ENCODE peak calls at places on chromosomes 11 and 22, in nine cellular contexts. H is K562; I is T-helper 1 cell; E is activated CD4-positive, CD25-positive, alpha-beta regulatory T cell; Y is head of caudate nucleus; W is gastrocnemius medialis; Q is effector memory CD4-positive, alpha-beta T cell; P is AG09319; O is Ammon's horn. S is an unnamed sample.

GRCh38 chr22:50522208-50522805 is 3.1 kb downstream of the SCO2 start:
- DNase-seq in P (no peak), O (no peak), H (no peak), Q (no peak), W (no peak), E (no peak), I (no peak), Y (no peak), S (no peak)

GRCh38 chr22:42294034-42294985 is 23.9 kb upstream of the TCF20 start:
- DNase-seq in Q (no peak), W (no peak), P (no peak), E (peak), I (no peak), O (no peak), H (peak), Y (no peak), S (no peak)

GRCh38 chr22:43946391-43946680 is 8.9 kb upstream of the SAMM50 start:
- DNase-seq in Q (no peak), Y (no peak), W (no peak), O (no peak), I (no peak), P (no peak), H (peak), E (no peak), S (no peak)

GRCh38 chr11:67438121-67438902 is 830 bp upstream of the PTPRCAP start:
- DNase-seq in E (peak), Q (peak), H (peak), Y (no peak), O (no peak), I (peak), W (no peak), P (no peak), S (no peak)

GRCh38 chr22:34429314-34429713 is 509.0 kb upstream of the LARGE1 start:
- DNase-seq in Y (no peak), I (no peak), W (no peak), H (no peak), Q (no peak), P (no peak), O (no peak), E (no peak), S (no peak)

GRCh38 chr22:31952459-31952858 is 8.1 kb downstream of the YWHAH start:
- DNase-seq in E (no peak), O (no peak), Q (no peak), I (no peak), P (peak), H (no peak), Y (no peak), W (no peak), S (no peak)

GRCh38 chr22:41521166-41521565 is 23.1 kb downstream of the POLR3H start:
- DNase-seq in E (no peak), H (no peak), I (no peak), P (no peak), W (no peak), Y (no peak), Q (no peak), O (no peak), S (no peak)

GRCh38 chr11:129965248-129965647 is 37.4 kb downstream of the PRDM10 start:
- DNase-seq in E (no peak), P (no peak), Q (no peak), H (peak), I (no peak), W (no peak), O (no peak), Y (no peak), S (no peak)

GRCh38 chr22:20565079-20565734 is 57.8 kb downstream of the MED15 start:
- DNase-seq in I (no peak), Y (no peak), P (no peak), Q (peak), H (no peak), O (no peak), E (no peak), W (peak), S (no peak)

GRCh38 chr11:1735271-1735670 is 15.1 kb downstream of the IFITM10 start:
- DNase-seq in H (no peak), Y (no peak), I (no peak), Q (no peak), W (no peak), E (no peak), O (no peak), P (no peak), S (no peak)

GRCh38 chr22:30908051-30908461 is 60.5 kb downstream of the MORC2 start:
- DNase-seq in Y (peak), I (no peak), O (no peak), P (no peak), E (no peak), Q (no peak), H (no peak), W (no peak), S (no peak)

GRCh38 chr22:37818397-37819099 is 4.6 kb upstream of the GALR3 start:
- DNase-seq in O (peak), E (peak), W (no peak), I (peak), H (no peak), Q (peak), Y (peak), P (no peak), S (peak)

GRCh38 chr11:68010058-68011041 is at the start of gene ALDH3B1:
- DNase-seq in H (peak), I (no peak), Y (peak), P (peak), O (peak), Q (no peak), E (no peak), W (peak), S (no peak)

GRCh38 chr11:128718064-128718463 is 24.2 kb downstream of the FLI1 start:
- DNase-seq in I (no peak), E (no peak), Q (no peak), Y (no peak), H (no peak), P (no peak), W (no peak), O (no peak), S (no peak)

GRCh38 chr11:63022422-63022821 is 6.8 kb upstream of the SLC22A8 start:
- DNase-seq in Y (no peak), P (no peak), H (no peak), W (no peak), E (no peak), Q (no peak), O (no peak), I (no peak), S (no peak)

GRCh38 chr11:93248602-93249001 is 50.8 kb upstream of the SLC36A4 start:
- DNase-seq in Q (no peak), O (no peak), E (no peak), P (no peak), Y (no peak), H (no peak), W (no peak), I (no peak), S (no peak)

GRCh38 chr11:235180-235997 is 753 bp downstream of the SIRT3 start:
- DNase-seq in E (peak), H (no peak), Q (no peak), O (no peak), Y (no peak), P (no peak), W (no peak), I (no peak), S (no peak)

GRCh38 chr22:20624161-20624616 is 116.8 kb downstream of the MED15 start:
- DNase-seq in Q (no peak), E (no peak), H (no peak), Y (no peak), O (no peak), P (no peak), W (no peak), I (no peak), S (no peak)

GRCh38 chr11:88131764-88132470 is 43.3 kb downstream of the RAB38 start:
- DNase-seq in W (no peak), E (no peak), I (no peak), P (no peak), O (no peak), H (no peak), Y (no peak), Q (no peak), S (no peak)

GRCh38 chr11:57203359-57203758 is 21.6 kb downstream of the LRRC55 start:
- DNase-seq in Q (no peak), P (no peak), W (peak), H (no peak), Y (no peak), E (no peak), I (no peak), O (no peak), S (no peak)

GRCh38 chr11:1933416-1934325 is 13.5 kb upstream of the MRPL23 start:
- DNase-seq in O (no peak), W (no peak), H (no peak), E (no peak), P (no peak), Q (no peak), Y (no peak), I (no peak), S (no peak)

GRCh38 chr11:74680703-74681531 is 50.3 kb downstream of the CHRDL2 start:
- DNase-seq in E (no peak), W (no peak), P (no peak), I (no peak), Y (no peak), O (no peak), H (no peak), Q (no peak), S (no peak)

GRCh38 chr11:69718147-69718546 is 14.3 kb upstream of the FGF19 start:
- DNase-seq in I (no peak), W (no peak), H (peak), O (no peak), Q (no peak), P (no peak), E (no peak), Y (no peak), S (peak)

GRCh38 chr11:93396356-93396755 is 65.8 kb downstream of the DEUP1 start:
- DNase-seq in E (no peak), W (no peak), Y (no peak), I (no peak), O (no peak), H (no peak), P (no peak), Q (no peak), S (no peak)

GRCh38 chr11:23123766-23124165 is 263.5 kb upstream of the CCDC179 start:
- DNase-seq in Y (no peak), E (no peak), P (no peak), I (no peak), H (no peak), W (no peak), O (no peak), Q (no peak), S (no peak)

GRCh38 chr22:36208934-36209333 is 7.3 kb upstream of the APOL4 start:
- DNase-seq in O (no peak), Q (no peak), E (no peak), P (no peak), I (no peak), Y (no peak), H (no peak), W (no peak), S (no peak)

GRCh38 chr11:18710545-18710944 is 12.0 kb downstream of the TMEM86A start:
- DNase-seq in E (no peak), W (no peak), I (no peak), P (no peak), H (no peak), O (no peak), Y (no peak), Q (no peak), S (no peak)

S was measured in NCI-H1930.